ENCODE peak calls at places on chromosomes 7 and 10, in seven cellular contexts. J is HTR-8/SVneo; R is upper lobe of right lung; E is stimulated activated CD4-positive, alpha-beta T cell treated with anti-CD3 and anti-CD28 coated beads, Interleukin-12 subunit alpha, Interleukin-12 subunit beta, amount 100 ng/mL, for 24 hours; X is activated CD4-positive, alpha-beta T cell treated with anti-CD3 and anti-CD28 coated beads, Interleukin-2, amount 10 ng/mL, durations not matched to agents 7 days and 5 days; B is GM19239; V is CD4-positive, alpha-beta T cell. P is an unnamed sample.

GRCh38 chr10:56547163-56547562 is 186.1 kb upstream of the ZWINT start:
- DNase-seq in V (no peak), R (no peak), J (no peak), E (no peak), X (no peak), B (no peak), P (no peak)

GRCh38 chr10:52879181-52879607 is 106.6 kb upstream of the MBL2 start:
- DNase-seq in E (no peak), R (no peak), B (no peak), V (no peak), X (no peak), J (peak), P (no peak)

GRCh38 chr10:125258676-125259075 is 98.3 kb upstream of the CTBP2 start:
- DNase-seq in R (no peak), E (no peak), B (no peak), X (no peak), V (no peak), J (no peak), P (no peak)

GRCh38 chr10:23110722-23111660 is 15.6 kb downstream of the MSRB2 start:
- DNase-seq in B (no peak), V (no peak), R (no peak), X (no peak), J (no peak), E (no peak), P (no peak)

GRCh38 chr7:151199196-151199874 is 11.0 kb downstream of the H2BK1 start:
- DNase-seq in J (no peak), R (no peak), B (no peak), V (no peak), E (no peak), X (no peak), P (no peak)

GRCh38 chr10:83229991-83230390 is 909.3 kb upstream of the GHITM start:
- DNase-seq in E (no peak), V (no peak), X (no peak), J (no peak), B (no peak), R (no peak), P (no peak)

GRCh38 chr7:135486258-135486657 is 23.6 kb downstream of the CNOT4 start:
- DNase-seq in E (no peak), J (no peak), R (no peak), V (no peak), X (no peak), B (no peak), P (no peak)

GRCh38 chr7:734808-735207 is 7.7 kb upstream of the PRKAR1B start:
- DNase-seq in X (no peak), J (no peak), E (no peak), B (no peak), R (peak), V (no peak), P (no peak)

GRCh38 chr7:41161188-41161587 is 541.7 kb downstream of the INHBA start:
- DNase-seq in B (no peak), E (no peak), X (no peak), V (no peak), J (no peak), R (no peak), P (no peak)

GRCh38 chr10:49080071-49080470 is 35.3 kb downstream of the VSTM4 start:
- DNase-seq in E (no peak), V (no peak), B (no peak), X (no peak), J (no peak), R (peak), P (no peak)

GRCh38 chr7:140390466-140391190 is 7.7 kb downstream of the SLC37A3 start:
- DNase-seq in J (no peak), R (peak), E (no peak), B (peak), V (no peak), X (peak), P (no peak)

GRCh38 chr7:132148876-132149275 is 427.4 kb downstream of the PLXNA4 start:
- DNase-seq in V (no peak), E (no peak), R (no peak), B (no peak), X (no peak), J (no peak), P (no peak)

GRCh38 chr7:3431306-3431705 is 130.3 kb downstream of the SDK1 start:
- DNase-seq in R (no peak), E (no peak), V (no peak), J (no peak), X (no peak), B (no peak), P (no peak)

GRCh38 chr10:118914626-118915025 is 114.9 kb upstream of the NANOS1 start:
- DNase-seq in J (no peak), E (no peak), X (no peak), R (no peak), B (no peak), V (no peak), P (no peak)

GRCh38 chr7:130394421-130395188 is 14.3 kb downstream of the CPA1 start:
- DNase-seq in X (peak), E (no peak), V (no peak), J (no peak), B (no peak), R (no peak), P (peak)

GRCh38 chr10:119654540-119654939 is 3.4 kb downstream of the BAG3 start:
- DNase-seq in B (no peak), V (no peak), E (no peak), J (no peak), X (no peak), R (peak), P (no peak)

GRCh38 chr7:101232141-101232821 is 5.3 kb downstream of the CLDN15 start:
- DNase-seq in J (no peak), R (peak), X (no peak), V (no peak), E (no peak), B (no peak), P (no peak)

GRCh38 chr7:163298-163695 is 29.1 kb upstream of the FAM20C start:
- DNase-seq in X (no peak), B (no peak), J (no peak), E (no peak), V (no peak), R (peak), P (no peak)